ENCODE peak calls at places on chromosomes 6 and 20, in nine cellular contexts. H is CD4-positive, alpha-beta T cell; N is Calu3; V is AG09319; U is heart right ventricle; K is ovary; A is heart left ventricle; X is cardiac fibroblast; S is omental fat pad. L is an unnamed sample.

GRCh38 chr20:9250511-9250910 is 181.6 kb downstream of the PLCB4 start:
- DNase-seq in S (no peak), K (no peak), A (no peak), X (no peak), H (no peak), N (no peak), V (no peak), U (no peak), L (no peak)

GRCh38 chr20:19275038-19275629 is 62.7 kb downstream of the SLC24A3 start:
- DNase-seq in X (no peak), H (no peak), A (no peak), N (no peak), V (no peak), K (no peak), U (no peak), S (no peak), L (no peak)

GRCh38 chr6:89140347-89141159 is 5.3 kb upstream of the PM20D2 start:
- DNase-seq in A (no peak), X (peak; percentile 47), U (no peak), S (no peak), K (no peak), V (no peak), H (no peak), N (no peak), L (no peak)

GRCh38 chr6:45675634-45676033 is 297.9 kb upstream of the SUPT3H start:
- DNase-seq in S (no peak), X (no peak), A (no peak), U (no peak), N (no peak), K (no peak), V (no peak), H (no peak), L (no peak)

GRCh38 chr6:116253505-116254296 is at the start of gene TSPYL4:
- DNase-seq in V (peak; percentile 89), X (peak; percentile 98), S (peak; percentile 92), K (peak; percentile 94), A (peak; percentile 95), H (peak; percentile 83), U (peak; percentile 96), N (peak; percentile 88), L (peak; percentile 92)

GRCh38 chr6:127366281-127367022 is 23.0 kb upstream of the ECHDC1 start:
- DNase-seq in V (peak; percentile 84), X (peak; percentile 99), N (peak; percentile 46), U (no peak), A (peak; percentile 30), H (no peak), S (no peak), K (no peak), L (peak; percentile 98)

GRCh38 chr6:168376811-168377480 is 57.4 kb upstream of the DACT2 start:
- DNase-seq in U (no peak), X (no peak), A (no peak), S (no peak), N (no peak), K (peak; percentile 34), H (no peak), V (no peak), L (no peak)

GRCh38 chr6:29632789-29633531 is at the start of gene GABBR1:
- DNase-seq in N (peak; percentile 90), H (peak; percentile 48), U (peak; percentile 89), K (peak; percentile 90), A (peak; percentile 91), S (peak; percentile 36), V (peak; percentile 75), X (peak; percentile 83), L (peak; percentile 97)

GRCh38 chr6:35310265-35310831 is 12.7 kb downstream of the DEF6 start:
- DNase-seq in U (no peak), K (no peak), S (no peak), N (no peak), V (no peak), X (no peak), A (no peak), H (no peak), L (no peak)

GRCh38 chr6:132153221-132153896 is 202.2 kb upstream of the CCN2 start:
- DNase-seq in X (peak; percentile 85), N (no peak), V (peak; percentile 96), H (no peak), S (no peak), K (no peak), A (no peak), U (no peak), L (no peak)

GRCh38 chr6:2622683-2623082 is 128.0 kb downstream of the MYLK4 start:
- DNase-seq in A (peak; percentile 47), N (no peak), S (no peak), V (no peak), U (peak; percentile 62), X (no peak), H (no peak), K (no peak), L (no peak)
- TF ChIP-seq CTCF in A (no peak), N (no peak), S (no peak), V (peak; percentile 13), U (no peak), X (no peak), H (no peak), K (no peak), L (no peak)

DNA sequence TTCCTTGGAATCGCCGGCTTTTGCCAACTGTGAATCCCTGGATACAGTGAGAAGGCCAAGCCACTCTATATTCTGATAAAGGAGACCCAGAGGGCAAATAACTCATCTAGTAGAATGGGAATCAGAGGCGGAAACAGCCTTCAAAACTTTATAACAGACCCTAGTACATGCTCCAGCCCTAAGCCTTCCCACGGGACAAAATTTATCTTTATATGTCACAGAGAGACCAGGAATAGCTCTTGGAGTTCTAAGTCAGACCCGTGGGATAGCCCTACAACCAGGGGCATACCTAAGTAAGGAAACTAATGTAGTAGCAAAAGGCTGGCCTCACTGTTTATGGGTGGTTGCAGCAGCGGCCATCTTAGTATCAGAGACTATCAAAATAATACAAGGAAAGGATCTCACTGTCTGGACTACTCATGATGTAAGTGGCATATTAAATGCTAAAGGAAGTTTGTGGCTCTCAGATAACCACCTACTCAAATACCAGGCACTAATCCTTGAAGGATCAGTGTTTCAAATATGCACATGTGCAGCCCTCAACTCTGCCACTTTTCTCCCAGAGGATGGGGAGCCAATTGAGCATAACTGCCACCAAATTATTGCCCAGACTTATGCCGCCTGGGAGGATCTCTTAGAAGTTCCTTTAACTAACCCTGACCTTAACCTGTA is 29.5 kb downstream of the CEP85L start:
- DNase-seq in V (no peak), H (no peak), A (no peak), K (no peak), N (no peak), S (no peak), U (no peak), X (no peak), L (no peak)
- TF ChIP-seq CTCF in V (no peak), H (no peak), A (no peak), K (no peak), N (no peak), S (no peak), U (no peak), X (no peak), L (no peak)

GRCh38 chr20:60362531-60362930 is 404.3 kb downstream of the CDH26 start:
- DNase-seq in A (no peak), K (no peak), N (no peak), H (no peak), U (no peak), S (no peak), V (no peak), X (no peak), L (no peak)

GRCh38 chr20:60365882-60366281 is 407.7 kb downstream of the CDH26 start:
- DNase-seq in S (no peak), U (no peak), X (no peak), V (no peak), H (no peak), N (no peak), K (no peak), A (no peak), L (no peak)

GRCh38 chr20:60361761-60362410 is 403.7 kb downstream of the CDH26 start:
- DNase-seq in H (no peak), V (no peak), X (no peak), U (no peak), N (no peak), K (no peak), A (no peak), S (no peak), L (no peak)

GRCh38 chr20:60363698-60364097 is 405.5 kb downstream of the CDH26 start:
- DNase-seq in X (no peak), S (no peak), V (no peak), H (no peak), N (no peak), U (no peak), A (no peak), K (no peak), L (no peak)

DNA sequence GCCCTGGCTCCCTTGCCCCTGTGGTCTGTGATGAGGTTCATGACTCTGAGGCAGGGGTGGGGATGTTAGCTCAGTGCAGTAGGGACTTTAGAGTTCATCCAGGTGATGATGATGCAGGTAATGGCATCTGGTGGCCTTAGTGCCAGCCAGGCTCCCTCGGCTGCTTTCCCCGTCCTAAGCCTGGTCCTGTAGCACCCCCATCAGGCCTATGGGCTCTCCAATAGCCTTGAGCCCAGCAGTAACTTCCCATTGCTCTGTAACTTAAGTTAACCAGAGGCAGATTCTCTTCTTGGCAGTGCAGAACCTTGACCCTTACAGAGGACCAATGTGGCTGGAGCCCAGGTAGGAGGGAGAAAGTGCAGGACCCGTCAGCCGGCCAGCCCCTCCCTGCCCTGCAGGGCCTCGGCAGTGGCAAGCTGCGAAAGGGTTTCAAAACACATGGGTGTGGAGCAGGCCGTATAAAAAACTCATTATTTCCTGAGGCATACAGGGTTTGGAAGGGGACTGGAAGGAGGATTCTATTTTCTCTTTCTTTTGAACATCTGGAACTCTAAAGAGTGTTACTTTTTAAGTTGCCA is 406.9 kb downstream of the CDH26 start:
- DNase-seq in V (no peak), S (no peak), K (no peak), H (no peak), U (no peak), A (no peak), N (peak; percentile 11), X (no peak), L (no peak)
- TF ChIP-seq CTCF in V (no peak), S (no peak), K (no peak), H (no peak), U (no peak), A (no peak), N (no peak), X (no peak), L (no peak)

GRCh38 chr6:96542702-96543101 is 20.2 kb upstream of the FHL5 start:
- DNase-seq in H (no peak), N (no peak), U (no peak), X (peak; percentile 44), K (no peak), V (no peak), S (no peak), A (no peak), L (no peak)
- TF ChIP-seq CTCF in H (peak; percentile 36), N (peak; percentile 19), U (peak; percentile 15), X (peak; percentile 43), K (no peak), V (peak; percentile 18), S (no peak), A (peak; percentile 43), L (no peak)

GRCh38 chr6:30670760-30671527 is 1.9 kb downstream of the DHX16 start:
- DNase-seq in H (no peak), A (no peak), S (no peak), U (no peak), X (no peak), V (no peak), K (no peak), N (no peak), L (no peak)
- TF ChIP-seq CTCF in H (no peak), A (no peak), S (no peak), U (no peak), X (peak; percentile 36), V (no peak), K (no peak), N (peak; percentile 19), L (no peak)